ENCODE peak calls at places on chromosomes 2 and 18, in seven cellular contexts. One of them, this sample, is unnamed.

GRCh38 chr2:236026839-236027238 is 141.3 kb downstream of the GBX2 start:
- DNase-seq in CD8-positive, alpha-beta T cell: no peak
- DNase-seq in upper lobe of left lung: no peak
- DNase-seq in hepatocyte: no peak
- DNase-seq in esophagus squamous epithelium: no peak
- DNase-seq in A549: no peak
- DNase-seq in lung: no peak
- DNase-seq in this sample: no peak

GRCh38 chr2:232339121-232340081 is 39.1 kb upstream of the ALPP start:
- DNase-seq in upper lobe of left lung: no peak
- DNase-seq in CD8-positive, alpha-beta T cell: no peak
- DNase-seq in hepatocyte: no peak
- DNase-seq in lung: no peak
- DNase-seq in esophagus squamous epithelium: no peak
- DNase-seq in A549: no peak
- DNase-seq in this sample: no peak

GRCh38 chr2:112136081-112136480 is 2.1 kb upstream of the FBLN7 start:
- DNase-seq in lung: no peak
- DNase-seq in upper lobe of left lung: no peak
- DNase-seq in CD8-positive, alpha-beta T cell: no peak
- DNase-seq in hepatocyte: no peak
- DNase-seq in esophagus squamous epithelium: no peak
- DNase-seq in A549: no peak
- DNase-seq in this sample: peak

GRCh38 chr18:38081516-38081915 is 515.9 kb upstream of the CELF4 start:
- DNase-seq in hepatocyte: no peak
- DNase-seq in CD8-positive, alpha-beta T cell: no peak
- DNase-seq in lung: no peak
- DNase-seq in A549: no peak
- DNase-seq in upper lobe of left lung: no peak
- DNase-seq in esophagus squamous epithelium: no peak
- DNase-seq in this sample: no peak

GRCh38 chr2:174002679-174003078 is 37.5 kb upstream of the SP3 start:
- DNase-seq in CD8-positive, alpha-beta T cell: no peak
- DNase-seq in upper lobe of left lung: no peak
- DNase-seq in esophagus squamous epithelium: no peak
- DNase-seq in hepatocyte: no peak
- DNase-seq in lung: no peak
- DNase-seq in A549: no peak
- DNase-seq in this sample: no peak

GRCh38 chr2:231794383-231794782 is 8.1 kb downstream of the COPS7B start:
- DNase-seq in esophagus squamous epithelium: no peak
- DNase-seq in A549: no peak
- DNase-seq in lung: no peak
- DNase-seq in CD8-positive, alpha-beta T cell: no peak
- DNase-seq in hepatocyte: no peak
- DNase-seq in upper lobe of left lung: no peak
- DNase-seq in this sample: no peak

GRCh38 chr18:73940721-73941120 is 206.9 kb downstream of the FBXO15 start:
- DNase-seq in lung: no peak
- DNase-seq in CD8-positive, alpha-beta T cell: no peak
- DNase-seq in hepatocyte: no peak
- DNase-seq in upper lobe of left lung: no peak
- DNase-seq in A549: no peak
- DNase-seq in esophagus squamous epithelium: no peak
- DNase-seq in this sample: no peak

GRCh38 chr2:5913729-5914390 is 221.7 kb downstream of the SOX11 start:
- DNase-seq in upper lobe of left lung: no peak
- DNase-seq in hepatocyte: no peak
- DNase-seq in lung: no peak
- DNase-seq in A549: no peak
- DNase-seq in CD8-positive, alpha-beta T cell: no peak
- DNase-seq in esophagus squamous epithelium: no peak
- DNase-seq in this sample: no peak

GRCh38 chr2:49240608-49241007 is 86.3 kb upstream of the FSHR start:
- DNase-seq in esophagus squamous epithelium: no peak
- DNase-seq in lung: no peak
- DNase-seq in hepatocyte: peak
- DNase-seq in CD8-positive, alpha-beta T cell: no peak
- DNase-seq in A549: peak
- DNase-seq in upper lobe of left lung: no peak
- DNase-seq in this sample: no peak

GRCh38 chr2:197300139-197300538 is 10.4 kb downstream of the ANKRD44 start:
- DNase-seq in esophagus squamous epithelium: no peak
- DNase-seq in CD8-positive, alpha-beta T cell: no peak
- DNase-seq in lung: no peak
- DNase-seq in A549: no peak
- DNase-seq in hepatocyte: no peak
- DNase-seq in upper lobe of left lung: no peak
- DNase-seq in this sample: no peak

GRCh38 chr2:236936446-236936940 is 149.2 kb upstream of the COPS8 start:
- DNase-seq in A549: no peak
- DNase-seq in CD8-positive, alpha-beta T cell: no peak
- DNase-seq in esophagus squamous epithelium: no peak
- DNase-seq in upper lobe of left lung: no peak
- DNase-seq in hepatocyte: no peak
- DNase-seq in lung: peak
- DNase-seq in this sample: no peak

GRCh38 chr2:16209799-16210198 is 269.4 kb downstream of the MYCN start:
- DNase-seq in CD8-positive, alpha-beta T cell: no peak
- DNase-seq in upper lobe of left lung: no peak
- DNase-seq in lung: no peak
- DNase-seq in hepatocyte: no peak
- DNase-seq in A549: no peak
- DNase-seq in esophagus squamous epithelium: no peak
- DNase-seq in this sample: no peak

GRCh38 chr2:190126758-190127157 is 64.2 kb upstream of the MSTN start:
- DNase-seq in upper lobe of left lung: no peak
- DNase-seq in hepatocyte: peak
- DNase-seq in A549: no peak
- DNase-seq in lung: no peak
- DNase-seq in esophagus squamous epithelium: no peak
- DNase-seq in CD8-positive, alpha-beta T cell: no peak
- DNase-seq in this sample: no peak

GRCh38 chr2:28658369-28658768 is 93.3 kb upstream of the PPP1CB start:
- DNase-seq in hepatocyte: peak
- DNase-seq in A549: no peak
- DNase-seq in CD8-positive, alpha-beta T cell: no peak
- DNase-seq in esophagus squamous epithelium: no peak
- DNase-seq in lung: no peak
- DNase-seq in upper lobe of left lung: no peak
- DNase-seq in this sample: no peak

GRCh38 chr18:44579028-44579692 is 101.5 kb upstream of the SETBP1 start:
- DNase-seq in upper lobe of left lung: no peak
- DNase-seq in CD8-positive, alpha-beta T cell: no peak
- DNase-seq in lung: no peak
- DNase-seq in esophagus squamous epithelium: no peak
- DNase-seq in A549: peak
- DNase-seq in hepatocyte: peak
- DNase-seq in this sample: no peak

GRCh38 chr18:79775441-79776221 is 22.1 kb upstream of the KCNG2 start:
- DNase-seq in A549: no peak
- DNase-seq in upper lobe of left lung: peak
- DNase-seq in esophagus squamous epithelium: no peak
- DNase-seq in hepatocyte: no peak
- DNase-seq in CD8-positive, alpha-beta T cell: no peak
- DNase-seq in lung: no peak
- DNase-seq in this sample: no peak

GRCh38 chr2:200703132-200703925 is 108.4 kb upstream of the BZW1 start:
- DNase-seq in A549: peak
- DNase-seq in CD8-positive, alpha-beta T cell: no peak
- DNase-seq in hepatocyte: peak
- DNase-seq in upper lobe of left lung: no peak
- DNase-seq in lung: peak
- DNase-seq in esophagus squamous epithelium: no peak
- DNase-seq in this sample: peak

GRCh38 chr2:221399183-221399582 is 172.9 kb downstream of the EPHA4 start:
- DNase-seq in CD8-positive, alpha-beta T cell: no peak
- DNase-seq in lung: no peak
- DNase-seq in upper lobe of left lung: no peak
- DNase-seq in esophagus squamous epithelium: no peak
- DNase-seq in A549: no peak
- DNase-seq in hepatocyte: no peak
- DNase-seq in this sample: no peak

GRCh38 chr2:43169091-43169936 is 57.1 kb downstream of the ZFP36L2 start:
- DNase-seq in A549: peak
- DNase-seq in hepatocyte: no peak
- DNase-seq in esophagus squamous epithelium: peak
- DNase-seq in CD8-positive, alpha-beta T cell: peak
- DNase-seq in upper lobe of left lung: no peak
- DNase-seq in lung: no peak
- DNase-seq in this sample: no peak

GRCh38 chr2:234772775-234773064 is 179.1 kb upstream of the SH3BP4 start:
- DNase-seq in CD8-positive, alpha-beta T cell: no peak
- DNase-seq in lung: no peak
- DNase-seq in esophagus squamous epithelium: no peak
- DNase-seq in upper lobe of left lung: no peak
- DNase-seq in hepatocyte: no peak
- DNase-seq in A549: no peak
- DNase-seq in this sample: no peak

DNA sequence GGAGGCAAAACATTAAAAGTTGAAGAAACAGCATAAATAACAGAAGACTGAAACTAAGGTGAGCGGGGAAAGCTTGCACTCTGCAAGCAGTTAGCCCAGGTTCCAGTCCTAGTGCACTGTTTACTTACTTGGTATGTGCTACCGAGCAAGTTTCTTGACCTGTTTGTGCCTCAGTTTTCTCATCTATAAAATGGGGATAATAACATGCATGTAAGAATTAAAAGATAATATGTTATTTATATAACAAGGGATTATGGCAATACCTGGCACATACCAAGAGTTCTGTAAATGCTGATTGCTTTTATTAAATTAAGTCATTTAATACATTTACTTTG is 37.1 kb upstream of the IKZF2 start:
- DNase-seq in upper lobe of left lung: no peak
- DNase-seq in hepatocyte: no peak
- DNase-seq in esophagus squamous epithelium: no peak
- DNase-seq in CD8-positive, alpha-beta T cell: no peak
- DNase-seq in lung: no peak
- DNase-seq in A549: no peak
- DNase-seq in this sample: no peak
- H3K4me3 ChIP-seq in upper lobe of left lung: no peak
- H3K4me3 ChIP-seq in hepatocyte: no peak
- H3K4me3 ChIP-seq in esophagus squamous epithelium: no peak
- H3K4me3 ChIP-seq in CD8-positive, alpha-beta T cell: no peak
- H3K4me3 ChIP-seq in lung: no peak
- H3K4me3 ChIP-seq in A549: no peak
- H3K4me3 ChIP-seq in this sample: no peak

GRCh38 chr2:163348843-163349395 is 386.9 kb downstream of the FIGN start:
- DNase-seq in lung: no peak
- DNase-seq in hepatocyte: peak
- DNase-seq in esophagus squamous epithelium: no peak
- DNase-seq in upper lobe of left lung: no peak
- DNase-seq in CD8-positive, alpha-beta T cell: no peak
- DNase-seq in A549: peak
- DNase-seq in this sample: peak
- H3K4me3 ChIP-seq in lung: no peak
- H3K4me3 ChIP-seq in hepatocyte: peak
- H3K4me3 ChIP-seq in esophagus squamous epithelium: peak
- H3K4me3 ChIP-seq in upper lobe of left lung: no peak
- H3K4me3 ChIP-seq in CD8-positive, alpha-beta T cell: no peak
- H3K4me3 ChIP-seq in A549: peak
- H3K4me3 ChIP-seq in this sample: peak

GRCh38 chr2:241618836-241619235 is 18.1 kb downstream of the THAP4 start:
- DNase-seq in A549: no peak
- DNase-seq in upper lobe of left lung: no peak
- DNase-seq in lung: no peak
- DNase-seq in hepatocyte: no peak
- DNase-seq in CD8-positive, alpha-beta T cell: no peak
- DNase-seq in esophagus squamous epithelium: no peak
- DNase-seq in this sample: no peak
- H3K4me3 ChIP-seq in A549: no peak
- H3K4me3 ChIP-seq in upper lobe of left lung: no peak
- H3K4me3 ChIP-seq in lung: no peak
- H3K4me3 ChIP-seq in hepatocyte: no peak
- H3K4me3 ChIP-seq in CD8-positive, alpha-beta T cell: no peak
- H3K4me3 ChIP-seq in esophagus squamous epithelium: no peak
- H3K4me3 ChIP-seq in this sample: no peak

GRCh38 chr2:141201161-141201560 is 929.7 kb downstream of the LRP1B start:
- DNase-seq in upper lobe of left lung: no peak
- DNase-seq in hepatocyte: peak
- DNase-seq in CD8-positive, alpha-beta T cell: no peak
- DNase-seq in lung: no peak
- DNase-seq in esophagus squamous epithelium: no peak
- DNase-seq in A549: no peak
- DNase-seq in this sample: no peak

DNA sequence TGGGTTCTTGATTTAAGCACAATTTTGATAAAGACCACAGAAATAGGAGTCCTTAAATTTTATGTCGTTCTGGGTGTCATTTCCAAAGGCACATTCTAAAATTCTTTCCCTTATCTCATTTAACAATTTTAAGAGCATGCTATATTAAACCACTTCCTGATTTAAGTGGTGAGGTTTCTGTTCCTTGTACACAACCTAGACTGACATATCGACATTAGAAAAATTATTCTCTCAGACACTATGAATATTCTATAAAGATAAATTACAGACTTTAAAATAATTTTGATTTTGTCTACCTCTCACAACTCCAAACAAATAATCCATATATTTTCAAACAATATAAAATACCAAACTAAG is 923.8 kb downstream of the LRP1B start:
- DNase-seq in hepatocyte: no peak
- DNase-seq in CD8-positive, alpha-beta T cell: no peak
- DNase-seq in esophagus squamous epithelium: no peak
- DNase-seq in A549: no peak
- DNase-seq in upper lobe of left lung: no peak
- DNase-seq in lung: no peak
- DNase-seq in this sample: no peak
- H3K4me3 ChIP-seq in hepatocyte: no peak
- H3K4me3 ChIP-seq in CD8-positive, alpha-beta T cell: no peak
- H3K4me3 ChIP-seq in esophagus squamous epithelium: no peak
- H3K4me3 ChIP-seq in A549: no peak
- H3K4me3 ChIP-seq in upper lobe of left lung: no peak
- H3K4me3 ChIP-seq in lung: no peak
- H3K4me3 ChIP-seq in this sample: no peak

This sample was measured in epithelial cell of proximal tubule.